ENCODE peak calls at places on chromosomes 16 and 17, in eight cellular contexts. R, N, D, L, A, J, O and P are unnamed samples.

GRCh38 chr17:29074488-29074887 is 31.5 kb downstream of the PIPOX start:
- DNase-seq in L (no peak), O (no peak), N (peak), J (no peak), R (no peak), D (no peak), A (no peak), P (no peak)

GRCh38 chr16:31201511-31202401 is 804 bp downstream of the PYCARD start:
- DNase-seq in L (peak), D (no peak), R (no peak), O (no peak), N (peak), J (peak), A (no peak), P (no peak)

GRCh38 chr17:71229036-71229435 is 891.8 kb upstream of the SOX9 start:
- DNase-seq in A (no peak), N (no peak), L (no peak), O (no peak), R (no peak), D (no peak), J (no peak), P (peak)

GRCh38 chr16:17331071-17331521 is 139.7 kb downstream of the XYLT1 start:
- DNase-seq in N (no peak), D (no peak), R (no peak), L (no peak), A (no peak), J (no peak), O (no peak), P (no peak)

GRCh38 chr16:839643-840408 is 39.3 kb upstream of the GNG13 start:
- DNase-seq in O (no peak), A (no peak), R (no peak), J (no peak), N (no peak), D (no peak), L (no peak), P (no peak)

GRCh38 chr17:16945513-16946201 is 26.3 kb downstream of the TNFRSF13B start:
- DNase-seq in R (no peak), A (no peak), D (no peak), O (no peak), J (no peak), L (no peak), N (no peak), P (no peak)

GRCh38 chr17:75064867-75065561 is 18.0 kb downstream of the KCTD2 start:
- DNase-seq in O (no peak), L (no peak), R (no peak), D (no peak), A (no peak), N (no peak), J (no peak), P (no peak)

GRCh38 chr16:50088302-50088701 is 22.5 kb downstream of the HEATR3 start:
- DNase-seq in L (no peak), D (no peak), R (no peak), O (no peak), N (no peak), J (no peak), A (no peak), P (no peak)

GRCh38 chr16:86834451-86835035 is 256.2 kb downstream of the FOXL1 start:
- DNase-seq in R (no peak), A (no peak), N (no peak), D (peak), J (no peak), O (no peak), L (no peak), P (peak)

GRCh38 chr17:69468211-69468610 is 53.7 kb downstream of the MAP2K6 start:
- DNase-seq in O (no peak), R (peak), L (no peak), N (no peak), J (no peak), A (no peak), D (no peak), P (no peak)

GRCh38 chr17:38742431-38743308 is 5.5 kb downstream of the PCGF2 start:
- DNase-seq in R (no peak), A (no peak), J (peak), L (no peak), D (no peak), N (no peak), O (peak), P (peak)

GRCh38 chr17:17712268-17712924 is 31.1 kb downstream of the RAI1 start:
- DNase-seq in A (no peak), D (no peak), J (no peak), N (no peak), O (peak), L (no peak), R (no peak), P (peak)

GRCh38 chr17:48615212-48615962 is at the start of gene HOXB8:
- DNase-seq in A (no peak), D (no peak), N (no peak), J (no peak), L (no peak), R (no peak), O (no peak), P (no peak)

GRCh38 chr16:77637939-77638338 is 84.4 kb upstream of the NUDT7 start:
- DNase-seq in L (no peak), R (no peak), D (no peak), N (no peak), O (no peak), J (no peak), A (no peak), P (no peak)

GRCh38 chr17:2050871-2051387 is 4.0 kb upstream of the HIC1 start:
- DNase-seq in D (no peak), L (peak), J (peak), R (peak), O (no peak), A (no peak), N (no peak), P (peak)

GRCh38 chr17:44219636-44220210 is at the start of gene UBTF:
- DNase-seq in A (no peak), N (peak), R (peak), D (peak), O (peak), L (peak), J (peak), P (peak)

GRCh38 chr16:81894592-81894991 is 115.5 kb downstream of the PLCG2 start:
- DNase-seq in O (no peak), R (no peak), J (no peak), D (no peak), L (no peak), A (no peak), N (no peak), P (no peak)

GRCh38 chr16:24635900-24636610 is 93.4 kb upstream of the TNRC6A start:
- DNase-seq in O (peak), N (no peak), L (no peak), A (peak), J (peak), D (no peak), R (no peak), P (peak)

GRCh38 chr17:1072551-1072961 is 75.6 kb downstream of the TIMM22 start:
- DNase-seq in D (no peak), O (no peak), N (no peak), J (no peak), R (no peak), L (no peak), A (no peak), P (no peak)

GRCh38 chr16:15574614-15574948 is 68.4 kb downstream of the MARF1 start:
- DNase-seq in J (no peak), A (no peak), D (no peak), O (no peak), R (no peak), L (no peak), N (no peak), P (no peak)

GRCh38 chr17:79552824-79553223 is 58.0 kb downstream of the RBFOX3 start:
- DNase-seq in D (no peak), L (no peak), R (no peak), O (no peak), N (no peak), J (no peak), A (no peak), P (no peak)

GRCh38 chr17:56499799-56500388 is 93.6 kb upstream of the NOG start:
- DNase-seq in R (no peak), O (no peak), L (no peak), J (no peak), D (no peak), A (no peak), N (no peak), P (peak)

GRCh38 chr17:62614142-62614541 is 13.3 kb upstream of the MRC2 start:
- DNase-seq in A (no peak), N (no peak), L (no peak), D (no peak), O (peak), R (no peak), J (no peak), P (peak)

GRCh38 chr16:81647527-81647926 is 131.6 kb upstream of the PLCG2 start:
- DNase-seq in L (no peak), R (no peak), N (no peak), J (no peak), D (no peak), O (peak), A (peak), P (peak)

GRCh38 chr17:77772461-77772897 is 186.0 kb upstream of the TNRC6C start:
- DNase-seq in N (peak), O (no peak), L (peak), D (peak), A (peak), J (peak), R (peak), P (peak)

GRCh38 chr17:37462492-37462891 is 27.2 kb upstream of the DUSP14 start:
- DNase-seq in R (no peak), D (no peak), L (no peak), O (no peak), A (no peak), J (no peak), N (no peak), P (no peak)

GRCh38 chr17:4176803-4177472 is 33.9 kb downstream of the CYB5D2 start:
- DNase-seq in J (no peak), A (no peak), D (no peak), O (no peak), R (no peak), N (no peak), L (no peak), P (no peak)

GRCh38 chr17:83146347-83146746 is 66.9 kb downstream of the METRNL start:
- DNase-seq in D (no peak), R (no peak), A (no peak), N (no peak), L (no peak), O (no peak), J (no peak), P (no peak)